ENCODE peak calls at places on chromosomes 11 and 22, in four cellular contexts. H is Panc1, B is psoas muscle, K is PC-3. P is an unnamed sample.

GRCh38 chr11:97361812-97362378 is 972.1 kb downstream of the JRKL start:
- DNase-seq in H (no peak), B (no peak), K (peak), P (no peak)

GRCh38 chr22:48268771-48269552 is 1506.5 kb downstream of the TBC1D22A start:
- DNase-seq in B (no peak), K (no peak), H (no peak), P (no peak)

GRCh38 chr11:112229746-112230433 is 3.7 kb downstream of the PTS start:
- DNase-seq in B (no peak), K (no peak), H (no peak), P (no peak)

GRCh38 chr11:66981976-66982578 is 7.0 kb downstream of the C11orf86 start:
- DNase-seq in H (peak), K (peak), B (peak), P (peak)

GRCh38 chr11:46514370-46514769 is 79.5 kb downstream of the AMBRA1 start:
- DNase-seq in K (no peak), B (no peak), H (no peak), P (no peak)

GRCh38 chr11:117300773-117301172 is 9.6 kb downstream of the BACE1-AS start:
- DNase-seq in K (no peak), B (no peak), H (no peak), P (no peak)

GRCh38 chr11:115873813-115874212 is 369.6 kb upstream of the CADM1 start:
- DNase-seq in H (no peak), K (no peak), B (no peak), P (no peak)

GRCh38 chr11:43034341-43034740 is 277.5 kb upstream of the API5 start:
- DNase-seq in K (no peak), H (no peak), B (no peak), P (no peak)

GRCh38 chr11:14396289-14396688 is 37.3 kb upstream of the RRAS2 start:
- DNase-seq in B (no peak), K (no peak), H (no peak), P (no peak)

GRCh38 chr22:20089226-20089976 is 9.4 kb downstream of the DGCR8 start:
- DNase-seq in H (no peak), K (no peak), B (no peak), P (no peak)

GRCh38 chr11:30414283-30414682 is 91.4 kb downstream of the ARL14EP start:
- DNase-seq in B (no peak), K (no peak), H (no peak), P (no peak)

GRCh38 chr11:2293396-2294339 is 8.1 kb downstream of the C11orf21 start:
- DNase-seq in K (no peak), H (no peak), B (no peak), P (no peak)

GRCh38 chr11:64406221-64406946 is 47.4 kb downstream of the RPS6KA4 start:
- DNase-seq in K (no peak), B (no peak), H (no peak), P (no peak)

GRCh38 chr11:17992916-17993315 is 19.9 kb downstream of the SERGEF start:
- DNase-seq in K (peak), B (no peak), H (no peak), P (no peak)

GRCh38 chr11:122107566-122107965 is 8.4 kb downstream of the BLID start:
- DNase-seq in K (no peak), B (no peak), H (no peak), P (no peak)

GRCh38 chr22:43234299-43234988 is 47.5 kb upstream of the TTLL12 start:
- DNase-seq in K (no peak), H (no peak), B (no peak), P (no peak)

GRCh38 chr22:27139935-27140493 is 482.6 kb downstream of the MIAT start:
- DNase-seq in H (no peak), B (no peak), K (no peak), P (no peak)

GRCh38 chr22:26585104-26585790 is 4.7 kb downstream of the TPST2 start:
- DNase-seq in B (peak), H (no peak), K (peak), P (no peak)

GRCh38 chr22:27624705-27625104 is 176.9 kb downstream of the MN1 start:
- DNase-seq in H (no peak), B (no peak), K (no peak), P (no peak)

GRCh38 chr11:789951-790350 is at the start of gene CEND1:
- DNase-seq in B (peak), H (no peak), K (no peak), P (no peak)

GRCh38 chr11:69333906-69334305 is 40.0 kb downstream of the MYEOV start:
- DNase-seq in H (no peak), B (no peak), K (no peak), P (no peak)

GRCh38 chr11:105000797-105001196 is 22.2 kb downstream of the CASP5 start:
- DNase-seq in K (no peak), B (no peak), H (peak), P (peak)

GRCh38 chr11:21976210-21976609 is 216.7 kb upstream of the ANO5 start:
- DNase-seq in K (no peak), H (no peak), B (no peak), P (no peak)

GRCh38 chr11:102010776-102011500 is 36.3 kb upstream of the CFAP300 start:
- DNase-seq in B (peak), K (peak), H (peak), P (peak)

GRCh38 chr11:22711212-22711770 is 44.9 kb downstream of the GAS2 start:
- DNase-seq in B (no peak), H (no peak), K (no peak), P (no peak)

GRCh38 chr11:111324277-111324720 is 26.0 kb downstream of the POU2AF3 start:
- DNase-seq in H (no peak), K (peak), B (no peak), P (no peak)

GRCh38 chr11:47631473-47631872 is 10.9 kb downstream of the MTCH2 start:
- DNase-seq in H (no peak), K (no peak), B (no peak), P (no peak)

GRCh38 chr22:30176431-30176830 is 70.1 kb downstream of the LIF start:
- DNase-seq in B (no peak), H (no peak), K (no peak), P (no peak)

GRCh38 chr22:22881116-22882032 is 6.2 kb upstream of the IGLL5 start:
- DNase-seq in K (no peak), B (no peak), H (no peak), P (no peak)

GRCh38 chr11:97854357-97854756 is 1166.4 kb upstream of the CNTN5 start:
- DNase-seq in B (no peak), K (no peak), H (no peak), P (no peak)

GRCh38 chr11:40185793-40186192 is 1273.7 kb downstream of the LRRC4C start:
- DNase-seq in B (no peak), K (no peak), H (no peak), P (no peak)
- H3K4me3 ChIP-seq in B (no peak), K (no peak), H (no peak), P (no peak)

DNA sequence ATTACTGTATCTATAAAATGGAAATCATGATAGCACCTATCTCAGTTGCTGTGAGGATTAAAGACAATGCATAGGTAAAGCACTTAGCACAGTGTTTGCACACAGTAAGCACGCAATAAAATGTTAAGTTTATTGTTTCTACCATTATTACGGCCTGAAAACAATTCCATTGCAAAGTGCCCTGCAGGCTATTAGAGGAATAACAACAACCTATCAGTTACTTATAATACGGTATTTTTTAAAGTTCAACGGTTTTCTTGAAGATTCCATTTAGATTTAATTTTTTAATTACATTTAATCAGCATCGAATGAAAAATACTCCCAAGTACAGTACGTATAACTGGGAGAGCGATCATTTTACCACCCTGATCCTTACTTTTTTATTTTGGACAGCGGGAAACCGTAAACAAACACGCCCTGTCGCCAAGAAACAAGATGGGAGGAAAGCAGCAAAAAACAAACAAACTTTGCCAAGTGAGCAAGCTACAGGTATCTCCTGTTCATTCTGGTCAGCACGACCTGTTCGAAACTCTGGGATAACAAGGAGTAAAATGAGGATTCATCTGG is 892 bp downstream of the SLC36A4 start:
- DNase-seq in K (peak), H (no peak), B (no peak), P (peak)
- TF ChIP-seq CTCF in K (peak), H (peak), B (peak), P (peak)

GRCh38 chr11:72242141-72242540 is 1.8 kb downstream of the PHOX2A start:
- DNase-seq in B (no peak), H (no peak), K (no peak), P (no peak)

GRCh38 chr11:72243567-72244316 is at the start of gene PHOX2A:
- DNase-seq in B (no peak), K (no peak), H (no peak), P (no peak)

GRCh38 chr11:72244317-72245231 is 598 bp upstream of the PHOX2A start:
- DNase-seq in H (no peak), B (no peak), K (no peak), P (no peak)

GRCh38 chr11:72241290-72241781 is 2.6 kb downstream of the PHOX2A start:
- DNase-seq in K (no peak), H (no peak), B (no peak), P (no peak)

GRCh38 chr11:72243173-72243566 is 806 bp downstream of the PHOX2A start:
- DNase-seq in H (no peak), K (no peak), B (no peak), P (no peak)
- H3K4me3 ChIP-seq in H (peak), K (no peak), B (no peak), P (no peak)

DNA sequence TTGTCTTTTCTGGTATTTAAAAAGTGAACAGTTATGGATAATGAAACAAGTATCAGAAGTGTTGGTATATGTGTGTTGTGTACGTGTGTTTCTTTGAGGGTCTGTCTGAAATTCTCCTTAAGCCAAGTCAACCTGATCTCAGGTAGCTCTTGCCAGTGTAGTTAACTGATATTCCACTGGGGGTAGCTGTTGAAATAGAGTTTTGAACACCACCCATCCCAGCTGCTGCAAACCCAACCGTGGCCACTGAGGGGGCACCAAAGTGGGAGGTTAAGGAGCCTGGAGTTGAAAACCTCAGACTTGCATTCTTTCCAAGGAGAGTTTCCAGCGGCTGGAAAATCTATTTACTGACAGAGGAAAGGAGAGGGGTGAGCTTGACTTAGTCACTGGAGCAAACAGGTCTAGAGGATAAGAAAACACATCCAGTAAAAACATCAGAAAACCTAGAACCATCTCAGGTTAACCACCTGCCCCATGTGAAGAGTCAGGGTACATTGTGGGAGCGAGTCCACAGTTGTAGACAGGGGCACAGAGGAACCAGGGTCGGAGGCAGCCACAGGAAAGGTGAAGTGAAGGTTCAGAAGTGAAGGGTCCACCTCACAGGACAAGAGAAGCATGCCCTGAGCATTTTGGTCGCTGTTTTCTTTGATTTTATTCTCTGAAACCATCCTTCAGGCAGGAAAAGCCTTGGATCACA is 8.8 kb upstream of the CUL5 start:
- DNase-seq in H (peak), B (no peak), K (peak), P (peak)
- TF ChIP-seq CTCF in H (peak), B (peak), K (peak), P (peak)

DNA sequence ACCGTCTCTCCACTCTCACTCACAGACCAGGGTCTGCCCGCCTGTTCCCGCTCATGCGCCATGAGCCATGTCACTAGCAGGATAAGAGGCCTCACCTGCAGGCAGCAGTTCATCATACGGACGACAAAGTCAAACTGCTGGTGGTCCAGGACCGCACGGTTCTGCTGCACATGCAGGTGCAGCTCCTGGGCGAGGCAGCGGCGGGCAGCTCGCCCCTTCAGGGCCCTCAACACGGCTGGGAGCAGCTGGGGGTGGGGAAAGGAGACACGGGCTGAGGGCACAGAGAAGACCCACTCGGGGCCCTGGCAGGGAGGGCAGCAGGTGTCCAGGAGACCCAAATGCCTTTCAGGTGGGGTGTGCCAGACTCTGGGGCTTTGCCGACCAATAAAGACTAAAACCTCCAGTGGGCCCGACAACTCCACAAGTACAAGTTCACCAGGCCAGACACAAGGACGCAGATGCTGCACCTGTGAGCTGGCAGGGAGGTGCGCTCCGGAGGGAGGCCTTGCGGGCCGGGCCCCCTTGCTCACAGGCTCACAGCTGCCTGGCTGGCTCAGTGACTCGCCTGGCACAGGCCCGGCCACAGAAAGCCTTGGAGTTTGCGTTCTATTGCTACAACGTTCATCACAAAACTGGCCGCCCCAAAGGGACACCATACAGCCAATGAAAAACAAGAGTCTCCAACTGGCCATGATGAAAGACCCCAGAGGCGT is 11.5 kb downstream of the SBF1 start:
- DNase-seq in H (no peak), B (no peak), K (no peak), P (no peak)
- H3K4me3 ChIP-seq in H (no peak), B (no peak), K (no peak), P (no peak)

GRCh38 chr11:35082322-35083180 is 56.4 kb upstream of the CD44 start:
- DNase-seq in H (peak), B (peak), K (peak), P (peak)
- TF ChIP-seq CTCF in H (no peak), B (no peak), K (no peak), P (peak)

DNA sequence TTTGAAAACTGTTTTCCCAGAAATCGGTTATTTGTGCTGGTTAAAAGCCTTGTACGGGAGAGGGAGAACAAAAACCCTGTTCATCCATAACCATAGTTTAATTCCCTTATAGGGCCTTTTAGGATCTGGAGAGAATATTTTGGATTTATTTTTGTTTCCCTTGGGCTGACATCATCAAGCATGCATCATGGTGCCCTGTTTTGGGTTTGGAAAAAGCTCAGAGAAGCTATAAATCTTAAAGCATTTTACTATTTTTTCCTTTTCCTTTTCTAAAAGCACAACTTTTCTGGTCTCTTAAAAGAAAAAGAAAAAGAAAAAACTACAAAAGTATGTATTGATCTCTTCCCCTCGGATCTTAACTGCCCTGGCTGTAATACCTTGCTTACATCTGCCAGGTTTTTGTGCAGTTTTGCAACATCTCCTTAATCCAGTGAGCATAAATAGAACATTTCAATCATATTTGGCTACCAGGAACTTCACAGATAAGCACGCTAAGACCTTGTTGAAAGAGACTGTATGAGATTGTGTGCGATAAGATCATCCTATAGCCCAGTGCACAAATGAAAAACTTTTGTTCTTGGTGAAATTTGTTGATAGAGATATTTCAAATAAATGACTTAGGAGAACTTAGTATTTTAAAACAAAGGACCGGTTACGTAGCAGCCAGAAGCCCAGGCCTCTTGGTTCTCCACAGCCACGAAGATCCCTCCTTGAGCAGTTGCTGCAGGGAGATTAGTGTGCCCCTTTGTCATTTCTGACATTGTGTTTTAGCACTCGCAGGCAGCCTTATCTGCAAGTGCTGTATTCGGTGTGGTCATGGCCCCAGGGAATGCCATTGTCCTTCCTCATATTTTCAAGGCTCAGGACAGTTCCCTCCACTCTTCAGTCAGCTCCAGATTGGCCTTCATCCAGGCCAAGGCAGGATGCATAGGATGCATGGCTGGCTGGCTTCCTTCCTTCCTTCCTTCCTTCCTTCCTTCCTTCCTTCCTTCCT is 88.2 kb downstream of the ZBTB16 start:
- DNase-seq in B (no peak), H (no peak), K (no peak), P (no peak)
- H3K4me3 ChIP-seq in B (no peak), H (no peak), K (no peak), P (no peak)